ENCODE peak calls at places on chromosomes 7 and 10, in four cellular contexts. D is ecto neural progenitor cell, B is neural crest cell, E is Caki2. Z is an unnamed sample.

GRCh38 chr7:117582219-117582704 is 102.4 kb downstream of the CFTR start:
- DNase-seq in B (no peak), D (no peak), E (peak; percentile 6), Z (peak; percentile 50)

GRCh38 chr7:36261019-36261754 is 108.1 kb downstream of the EEPD1 start:
- DNase-seq in B (no peak), E (no peak), D (no peak), Z (no peak)

GRCh38 chr7:140127360-140128127 is 49.2 kb downstream of the KDM7A start:
- DNase-seq in D (no peak), B (no peak), E (no peak), Z (no peak)

GRCh38 chr10:13503745-13504463 is 24.9 kb downstream of the BEND7 start:
- DNase-seq in D (no peak), E (no peak), B (no peak), Z (no peak)

GRCh38 chr7:41107330-41107937 is 595.5 kb downstream of the INHBA start:
- DNase-seq in E (peak; percentile 96), D (no peak), B (no peak), Z (no peak)

GRCh38 chr7:92135100-92135429 is 788 bp upstream of the CYP51A1 start:
- DNase-seq in E (no peak), B (no peak), D (no peak), Z (peak; percentile 31)

GRCh38 chr10:32445036-32445435 is 904 bp upstream of the CCDC7 start:
- DNase-seq in E (no peak), B (no peak), D (no peak), Z (no peak)

GRCh38 chr7:154484943-154485342 is 432.7 kb downstream of the DPP6 start:
- DNase-seq in B (no peak), E (no peak), D (no peak), Z (no peak)

GRCh38 chr7:108570146-108570755 is 577 bp downstream of the DNAJB9 start:
- DNase-seq in D (no peak), B (no peak), E (peak; percentile 53), Z (peak; percentile 48)

GRCh38 chr10:93541402-93542357 is 24.8 kb upstream of the FFAR4 start:
- DNase-seq in E (no peak), D (peak; percentile 72), B (peak; percentile 51), Z (peak; percentile 34)

GRCh38 chr10:116992183-116992582 is 12.8 kb downstream of the SHTN1 start:
- DNase-seq in D (no peak), E (no peak), B (no peak), Z (no peak)

GRCh38 chr10:114821915-114822770 is 563 bp downstream of the FHIP2A start:
- DNase-seq in E (no peak), D (peak; percentile 68), B (peak; percentile 18), Z (peak; percentile 32)

GRCh38 chr7:79806161-79806734 is 328.4 kb upstream of the GNAI1 start:
- DNase-seq in B (no peak), E (no peak), D (no peak), Z (no peak)

GRCh38 chr7:47557317-47557985 is 24.5 kb downstream of the TNS3 start:
- DNase-seq in E (no peak), D (no peak), B (no peak), Z (no peak)

GRCh38 chr10:84743483-84743882 is 415.1 kb downstream of the CCSER2 start:
- DNase-seq in B (no peak), E (no peak), D (no peak), Z (no peak)

GRCh38 chr7:8773518-8773917 is 340.1 kb downstream of the NXPH1 start:
- DNase-seq in E (no peak), B (no peak), D (no peak), Z (no peak)

GRCh38 chr7:65915921-65916657 is 43.2 kb downstream of the VKORC1L1 start:
- DNase-seq in D (no peak), B (no peak), E (no peak), Z (no peak)

GRCh38 chr7:2237109-2237602 is 4.4 kb upstream of the MAD1L1 start:
- DNase-seq in E (no peak), B (no peak), D (no peak), Z (peak; percentile 79)

GRCh38 chr7:89623018-89623672 is 531.1 kb upstream of the STEAP1 start:
- DNase-seq in E (peak; percentile 34), B (no peak), D (no peak), Z (no peak)

GRCh38 chr10:100182281-100182680 is 3.5 kb downstream of the ERLIN1 start:
- DNase-seq in B (no peak), D (no peak), E (no peak), Z (no peak)

GRCh38 chr10:73876971-73877370 is 2.6 kb upstream of the CAMK2G start:
- DNase-seq in D (no peak), B (no peak), E (no peak), Z (no peak)

GRCh38 chr7:2405601-2406345 is 2.4 kb downstream of the CHST12 start:
- DNase-seq in B (no peak), D (no peak), E (no peak), Z (no peak)

GRCh38 chr7:116988363-116988989 is 35.2 kb downstream of the ST7 start:
- DNase-seq in E (no peak), B (no peak), D (no peak), Z (no peak)

GRCh38 chr7:102303669-102304422 is 17.2 kb downstream of the SH2B2 start:
- DNase-seq in B (no peak), E (no peak), D (no peak), Z (no peak)

GRCh38 chr7:83936056-83936703 is 258.4 kb downstream of the SEMA3A start:
- DNase-seq in B (peak; percentile 50), E (peak; percentile 41), D (peak; percentile 57), Z (peak; percentile 49)

GRCh38 chr10:5502903-5503835 is 3.8 kb upstream of the CALML5 start:
- DNase-seq in E (no peak), D (no peak), B (no peak), Z (peak; percentile 81)

GRCh38 chr10:53325073-53325472 is 552.5 kb upstream of the MBL2 start:
- DNase-seq in E (no peak), D (no peak), B (no peak), Z (no peak)

GRCh38 chr10:95414844-95415545 is 124.2 kb upstream of the PDLIM1 start:
- DNase-seq in B (no peak), E (no peak), D (no peak), Z (no peak)

GRCh38 chr10:43585046-43585445 is 10.6 kb upstream of the ZNF239 start:
- DNase-seq in E (no peak), D (no peak), B (no peak), Z (no peak)

GRCh38 chr7:81268551-81268950 is 349.7 kb upstream of the SEMA3C start:
- DNase-seq in E (no peak), D (no peak), B (no peak), Z (no peak)

GRCh38 chr7:130849604-130850003 is 115.6 kb upstream of the KLF14 start:
- DNase-seq in E (no peak), B (no peak), D (no peak), Z (no peak)

GRCh38 chr10:100749309-100750217 is 4.2 kb downstream of the PAX2 start:
- DNase-seq in E (no peak), D (peak; percentile 55), B (no peak), Z (no peak)

Z was measured in lung.